ENCODE peak calls at places on chromosomes 13 and 19, in four cellular contexts. A is aorta; G is neuronal stem cell; M is effector memory CD4-positive, alpha-beta T cell. B is an unnamed sample.

GRCh38 chr19:3463959-3464796 is 16.1 kb downstream of the SMIM24 start:
- DNase-seq in A (peak; percentile 74), G (no peak), M (no peak), B (no peak)

GRCh38 chr13:25232937-25233515 is 54.3 kb downstream of the MTMR6 start:
- DNase-seq in A (no peak), G (no peak), M (no peak), B (no peak)

GRCh38 chr13:109684836-109685602 is 101.4 kb downstream of the IRS2 start:
- DNase-seq in A (no peak), G (no peak), M (no peak), B (no peak)

GRCh38 chr13:79560954-79561353 is 80.0 kb downstream of the NDFIP2 start:
- DNase-seq in A (no peak), G (no peak), M (no peak), B (no peak)

GRCh38 chr13:43908156-43909126 is 28.7 kb downstream of the LACC1 start:
- DNase-seq in A (no peak), G (peak; percentile 12), M (no peak), B (no peak)

GRCh38 chr13:39297664-39298171 is 259.5 kb downstream of the NHLRC3 start:
- DNase-seq in A (no peak), G (no peak), M (no peak), B (no peak)

GRCh38 chr13:98508280-98509074 is 68.4 kb downstream of the STK24 start:
- DNase-seq in A (no peak), G (no peak), M (no peak), B (no peak)

GRCh38 chr13:26881154-26881553 is 120.6 kb upstream of the GPR12 start:
- DNase-seq in A (no peak), G (no peak), M (no peak), B (no peak)

GRCh38 chr19:45655073-45655472 is 12.9 kb upstream of the GIPR start:
- DNase-seq in A (no peak), G (no peak), M (no peak), B (no peak)

GRCh38 chr13:46270416-46270815 is 58.7 kb downstream of the LRRC63 start:
- DNase-seq in A (no peak), G (no peak), M (no peak), B (no peak)

GRCh38 chr19:43798546-43799409 is 3.5 kb downstream of the LYPD5 start:
- DNase-seq in A (no peak), G (no peak), M (peak; percentile 32), B (peak; percentile 78)

GRCh38 chr19:41941410-41942202 is 13.4 kb upstream of the ERFL start:
- DNase-seq in A (no peak), G (no peak), M (no peak), B (no peak)

GRCh38 chr19:1407662-1408299 is 395 bp downstream of the DAZAP1 start:
- DNase-seq in A (no peak), G (no peak), M (peak; percentile 16), B (peak; percentile 83)

GRCh38 chr13:78015782-78016181 is 97.2 kb upstream of the EDNRB start:
- DNase-seq in A (no peak), G (no peak), M (no peak), B (no peak)

GRCh38 chr19:11480081-11480926 is 542 bp downstream of the ELAVL3 start:
- DNase-seq in A (no peak), G (no peak), M (no peak), B (no peak)

GRCh38 chr19:1026189-1027019 is at the start of gene CNN2:
- DNase-seq in A (peak; percentile 95), G (peak; percentile 83), M (peak; percentile 43), B (peak; percentile 93)

GRCh38 chr13:113453962-113454361 is 674 bp upstream of the ADPRHL1 start:
- DNase-seq in A (no peak), G (no peak), M (no peak), B (no peak)

GRCh38 chr13:100382787-100383186 is 205.8 kb downstream of the GGACT start:
- DNase-seq in A (no peak), G (no peak), M (no peak), B (no peak)

GRCh38 chr19:4390017-4390861 is 10.1 kb downstream of the SH3GL1 start:
- DNase-seq in A (no peak), G (no peak), M (no peak), B (no peak)

GRCh38 chr19:33221641-33222040 is 4.0 kb downstream of the SLC7A10 start:
- DNase-seq in A (no peak), G (no peak), M (no peak), B (no peak)

GRCh38 chr13:102651892-102652291 is 43.0 kb downstream of the METTL21C start:
- DNase-seq in A (peak; percentile 77), G (no peak), M (no peak), B (no peak)

GRCh38 chr13:34357435-34358232 is 539.7 kb downstream of the RFC3 start:
- DNase-seq in A (no peak), G (no peak), M (no peak), B (no peak)

GRCh38 chr13:55160911-55161310 is 1979.8 kb upstream of the PRR20A start:
- DNase-seq in A (no peak), G (no peak), M (no peak), B (no peak)

GRCh38 chr19:44662686-44663085 is 8.6 kb upstream of the CEACAM19 start:
- DNase-seq in A (no peak), G (no peak), M (no peak), B (no peak)

GRCh38 chr13:40589285-40590109 is 76.9 kb downstream of the FOXO1 start:
- DNase-seq in A (no peak), G (peak; percentile 18), M (no peak), B (no peak)
- H3K4me1 ChIP-seq in A (peaks cover 13% of the 10 kb centered on the region), G (peaks cover 1% of the 10 kb centered on the region), M (peaks cover 33% of the 10 kb centered on the region), B (peaks cover 51% of the 10 kb centered on the region)

GRCh38 chr19:22831211-22831610 is 880 bp upstream of the ZNF723 start:
- DNase-seq in A (no peak), G (no peak), M (no peak), B (no peak)
- H3K9me3 ChIP-seq in A (peaks cover 1% of the 10 kb centered on the region), G (no peaks in the 10 kb centered on the region), M (peaks cover 3% of the 10 kb centered on the region), B (no peaks in the 10 kb centered on the region)

GRCh38 chr19:2422951-2423880 is 4.2 kb downstream of the TIMM13 start:
- DNase-seq in A (no peak), G (no peak), M (no peak), B (no peak)

GRCh38 chr19:2417881-2418406 is 9.4 kb downstream of the TIMM13 start:
- DNase-seq in A (no peak), G (no peak), M (no peak), B (no peak)

GRCh38 chr19:2419754-2420153 is 7.6 kb downstream of the TIMM13 start:
- DNase-seq in A (no peak), G (no peak), M (no peak), B (no peak)

GRCh38 chr19:2421581-2422306 is 5.6 kb downstream of the TIMM13 start:
- DNase-seq in A (no peak), G (no peak), M (no peak), B (no peak)

DNA sequence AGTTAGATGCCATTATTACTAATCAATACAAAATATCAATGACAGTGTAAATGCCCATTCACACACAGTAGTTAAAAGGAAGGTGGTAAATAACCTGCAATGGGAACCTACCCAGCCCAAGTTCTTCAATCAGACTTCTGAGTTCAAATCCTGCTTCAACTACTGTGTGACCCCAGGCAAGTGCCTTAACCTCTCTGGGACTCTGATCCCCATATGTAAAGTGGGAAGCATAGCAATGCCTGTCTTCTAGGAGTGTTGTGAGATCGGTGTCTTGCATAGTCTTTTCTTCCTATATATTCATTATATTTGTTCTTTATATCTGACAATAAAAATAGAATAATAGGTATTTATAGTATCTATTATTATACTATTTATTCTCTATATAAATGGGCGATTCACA is 6.9 kb downstream of the TIMM13 start:
- DNase-seq in A (no peak), G (no peak), M (no peak), B (no peak)
- H3K27me3 ChIP-seq in A (no peaks in the 10 kb centered on the region), G (no peaks in the 10 kb centered on the region), M (no peaks in the 10 kb centered on the region), B (no peaks in the 10 kb centered on the region)

DNA sequence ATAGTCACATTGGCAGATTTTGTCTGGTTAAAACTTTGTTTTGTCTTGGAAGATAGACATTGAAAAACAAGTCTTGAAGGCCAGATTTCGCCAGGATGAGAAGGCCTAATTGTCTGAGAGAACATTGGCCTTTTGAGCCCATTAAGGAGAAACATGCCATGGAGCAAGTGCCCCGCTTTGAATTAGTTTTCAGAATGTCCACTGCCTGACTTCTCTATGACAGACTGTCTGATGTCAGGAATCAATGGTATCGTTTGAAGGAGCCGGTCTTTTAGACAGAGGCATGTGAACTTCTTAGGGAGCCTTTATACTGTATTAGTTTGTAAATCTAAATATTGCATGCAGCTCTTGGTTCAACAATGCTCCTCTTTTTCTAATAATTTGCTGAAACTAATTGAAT is 155.9 kb downstream of the DLEU7 start:
- DNase-seq in A (no peak), G (no peak), M (no peak), B (no peak)
- H3K4me1 ChIP-seq in A (no peaks in the 10 kb centered on the region), G (peaks cover 11% of the 10 kb centered on the region), M (no peaks in the 10 kb centered on the region), B (peaks cover 22% of the 10 kb centered on the region)

GRCh38 chr19:28012361-28012760 is 1200.6 kb downstream of the UQCRFS1 start:
- DNase-seq in A (no peak), G (no peak), M (no peak), B (no peak)
- H3K9me3 ChIP-seq in A (peaks cover 2% of the 10 kb centered on the region), G (no peaks in the 10 kb centered on the region), M (no peaks in the 10 kb centered on the region), B (no peaks in the 10 kb centered on the region)

GRCh38 chr13:52746141-52746540 is 6.5 kb upstream of the CNMD start:
- DNase-seq in A (no peak), G (no peak), M (no peak), B (no peak)
- H3K27me3 ChIP-seq in A (no peaks in the 10 kb centered on the region), G (no peaks in the 10 kb centered on the region), M (no peaks in the 10 kb centered on the region), B (peaks cover 3% of the 10 kb centered on the region)